ENCODE peak calls at places on chromosomes 13 and 19, in four cellular contexts. One of them, this sample, is unnamed.

GRCh38 chr19:53872762-53873161 is 5.1 kb downstream of the MYADM start:
- DNase-seq in stimulated activated CD8-positive, alpha-beta memory T cell treated with anti-CD3 and anti-CD28 coated beads, Interleukin-4, amount 100 ng/mL, for 1 hour: no peak
- DNase-seq in stimulated activated CD4-positive, alpha-beta T cell treated with anti-CD3 and anti-CD28 coated beads, Interleukin-12 subunit alpha, Interleukin-12 subunit beta, amount 100 ng/mL, for 4 hours: no peak
- DNase-seq in GM23248: no peak
- DNase-seq in this sample: no peak

GRCh38 chr13:41970022-41970421 is 9.1 kb upstream of the VWA8 start:
- DNase-seq in stimulated activated CD8-positive, alpha-beta memory T cell treated with anti-CD3 and anti-CD28 coated beads, Interleukin-4, amount 100 ng/mL, for 1 hour: no peak
- DNase-seq in stimulated activated CD4-positive, alpha-beta T cell treated with anti-CD3 and anti-CD28 coated beads, Interleukin-12 subunit alpha, Interleukin-12 subunit beta, amount 100 ng/mL, for 4 hours: no peak
- DNase-seq in GM23248: no peak
- DNase-seq in this sample: no peak

GRCh38 chr13:93086329-93086728 is 140.3 kb upstream of the GPC6 start:
- DNase-seq in stimulated activated CD8-positive, alpha-beta memory T cell treated with anti-CD3 and anti-CD28 coated beads, Interleukin-4, amount 100 ng/mL, for 1 hour: no peak
- DNase-seq in stimulated activated CD4-positive, alpha-beta T cell treated with anti-CD3 and anti-CD28 coated beads, Interleukin-12 subunit alpha, Interleukin-12 subunit beta, amount 100 ng/mL, for 4 hours: no peak
- DNase-seq in GM23248: no peak
- DNase-seq in this sample: no peak

GRCh38 chr13:69243366-69243765 is 864.3 kb upstream of the ATXN8OS start:
- DNase-seq in stimulated activated CD8-positive, alpha-beta memory T cell treated with anti-CD3 and anti-CD28 coated beads, Interleukin-4, amount 100 ng/mL, for 1 hour: no peak
- DNase-seq in stimulated activated CD4-positive, alpha-beta T cell treated with anti-CD3 and anti-CD28 coated beads, Interleukin-12 subunit alpha, Interleukin-12 subunit beta, amount 100 ng/mL, for 4 hours: no peak
- DNase-seq in GM23248: no peak
- DNase-seq in this sample: no peak

GRCh38 chr13:47216176-47216822 is 319.4 kb upstream of the HTR2A start:
- DNase-seq in stimulated activated CD8-positive, alpha-beta memory T cell treated with anti-CD3 and anti-CD28 coated beads, Interleukin-4, amount 100 ng/mL, for 1 hour: no peak
- DNase-seq in stimulated activated CD4-positive, alpha-beta T cell treated with anti-CD3 and anti-CD28 coated beads, Interleukin-12 subunit alpha, Interleukin-12 subunit beta, amount 100 ng/mL, for 4 hours: no peak
- DNase-seq in GM23248: peak; percentile 57
- DNase-seq in this sample: peak; percentile 8

GRCh38 chr19:8536282-8536681 is 22.3 kb upstream of the ZNF414 start:
- DNase-seq in stimulated activated CD8-positive, alpha-beta memory T cell treated with anti-CD3 and anti-CD28 coated beads, Interleukin-4, amount 100 ng/mL, for 1 hour: no peak
- DNase-seq in stimulated activated CD4-positive, alpha-beta T cell treated with anti-CD3 and anti-CD28 coated beads, Interleukin-12 subunit alpha, Interleukin-12 subunit beta, amount 100 ng/mL, for 4 hours: no peak
- DNase-seq in GM23248: no peak
- DNase-seq in this sample: no peak

GRCh38 chr13:95176611-95177259 is 124.5 kb downstream of the ABCC4 start:
- DNase-seq in stimulated activated CD8-positive, alpha-beta memory T cell treated with anti-CD3 and anti-CD28 coated beads, Interleukin-4, amount 100 ng/mL, for 1 hour: no peak
- DNase-seq in stimulated activated CD4-positive, alpha-beta T cell treated with anti-CD3 and anti-CD28 coated beads, Interleukin-12 subunit alpha, Interleukin-12 subunit beta, amount 100 ng/mL, for 4 hours: no peak
- DNase-seq in GM23248: no peak
- DNase-seq in this sample: no peak

GRCh38 chr19:34732548-34733255 is 1.3 kb upstream of the ZNF181 start:
- DNase-seq in stimulated activated CD8-positive, alpha-beta memory T cell treated with anti-CD3 and anti-CD28 coated beads, Interleukin-4, amount 100 ng/mL, for 1 hour: no peak
- DNase-seq in stimulated activated CD4-positive, alpha-beta T cell treated with anti-CD3 and anti-CD28 coated beads, Interleukin-12 subunit alpha, Interleukin-12 subunit beta, amount 100 ng/mL, for 4 hours: no peak
- DNase-seq in GM23248: no peak
- DNase-seq in this sample: no peak

GRCh38 chr19:49712397-49712859 is 21.5 kb downstream of the CPT1C start:
- DNase-seq in stimulated activated CD8-positive, alpha-beta memory T cell treated with anti-CD3 and anti-CD28 coated beads, Interleukin-4, amount 100 ng/mL, for 1 hour: no peak
- DNase-seq in stimulated activated CD4-positive, alpha-beta T cell treated with anti-CD3 and anti-CD28 coated beads, Interleukin-12 subunit alpha, Interleukin-12 subunit beta, amount 100 ng/mL, for 4 hours: no peak
- DNase-seq in GM23248: peak; percentile 90
- DNase-seq in this sample: peak; percentile 10

GRCh38 chr13:29704648-29705047 is 109.2 kb upstream of the SLC7A1 start:
- DNase-seq in stimulated activated CD8-positive, alpha-beta memory T cell treated with anti-CD3 and anti-CD28 coated beads, Interleukin-4, amount 100 ng/mL, for 1 hour: no peak
- DNase-seq in stimulated activated CD4-positive, alpha-beta T cell treated with anti-CD3 and anti-CD28 coated beads, Interleukin-12 subunit alpha, Interleukin-12 subunit beta, amount 100 ng/mL, for 4 hours: no peak
- DNase-seq in GM23248: peak; percentile 56
- DNase-seq in this sample: no peak

GRCh38 chr13:48223016-48223385 is 10.0 kb upstream of the ITM2B start:
- DNase-seq in stimulated activated CD8-positive, alpha-beta memory T cell treated with anti-CD3 and anti-CD28 coated beads, Interleukin-4, amount 100 ng/mL, for 1 hour: no peak
- DNase-seq in stimulated activated CD4-positive, alpha-beta T cell treated with anti-CD3 and anti-CD28 coated beads, Interleukin-12 subunit alpha, Interleukin-12 subunit beta, amount 100 ng/mL, for 4 hours: no peak
- DNase-seq in GM23248: no peak
- DNase-seq in this sample: no peak

GRCh38 chr19:277581-278165 is 13.5 kb downstream of the PLPP2 start:
- DNase-seq in stimulated activated CD8-positive, alpha-beta memory T cell treated with anti-CD3 and anti-CD28 coated beads, Interleukin-4, amount 100 ng/mL, for 1 hour: no peak
- DNase-seq in stimulated activated CD4-positive, alpha-beta T cell treated with anti-CD3 and anti-CD28 coated beads, Interleukin-12 subunit alpha, Interleukin-12 subunit beta, amount 100 ng/mL, for 4 hours: no peak
- DNase-seq in GM23248: peak; percentile 50
- DNase-seq in this sample: no peak

GRCh38 chr19:39413903-39414608 is 1.6 kb downstream of the PLEKHG2 start:
- DNase-seq in stimulated activated CD8-positive, alpha-beta memory T cell treated with anti-CD3 and anti-CD28 coated beads, Interleukin-4, amount 100 ng/mL, for 1 hour: no peak
- DNase-seq in stimulated activated CD4-positive, alpha-beta T cell treated with anti-CD3 and anti-CD28 coated beads, Interleukin-12 subunit alpha, Interleukin-12 subunit beta, amount 100 ng/mL, for 4 hours: no peak
- DNase-seq in GM23248: peak; percentile 44
- DNase-seq in this sample: no peak

GRCh38 chr13:41978007-41978406 is 17.1 kb upstream of the VWA8 start:
- DNase-seq in stimulated activated CD8-positive, alpha-beta memory T cell treated with anti-CD3 and anti-CD28 coated beads, Interleukin-4, amount 100 ng/mL, for 1 hour: no peak
- DNase-seq in stimulated activated CD4-positive, alpha-beta T cell treated with anti-CD3 and anti-CD28 coated beads, Interleukin-12 subunit alpha, Interleukin-12 subunit beta, amount 100 ng/mL, for 4 hours: no peak
- DNase-seq in GM23248: no peak
- DNase-seq in this sample: no peak

GRCh38 chr13:61954092-61954491 is 538.4 kb upstream of the PCDH20 start:
- DNase-seq in stimulated activated CD8-positive, alpha-beta memory T cell treated with anti-CD3 and anti-CD28 coated beads, Interleukin-4, amount 100 ng/mL, for 1 hour: no peak
- DNase-seq in stimulated activated CD4-positive, alpha-beta T cell treated with anti-CD3 and anti-CD28 coated beads, Interleukin-12 subunit alpha, Interleukin-12 subunit beta, amount 100 ng/mL, for 4 hours: no peak
- DNase-seq in GM23248: peak; percentile 1
- DNase-seq in this sample: peak; percentile 12

GRCh38 chr19:32471095-32471494 is 65.5 kb downstream of the DPY19L3 start:
- DNase-seq in stimulated activated CD8-positive, alpha-beta memory T cell treated with anti-CD3 and anti-CD28 coated beads, Interleukin-4, amount 100 ng/mL, for 1 hour: no peak
- DNase-seq in stimulated activated CD4-positive, alpha-beta T cell treated with anti-CD3 and anti-CD28 coated beads, Interleukin-12 subunit alpha, Interleukin-12 subunit beta, amount 100 ng/mL, for 4 hours: no peak
- DNase-seq in GM23248: no peak
- DNase-seq in this sample: no peak

GRCh38 chr13:84118845-84119409 is 236.7 kb upstream of the SLITRK1 start:
- DNase-seq in stimulated activated CD8-positive, alpha-beta memory T cell treated with anti-CD3 and anti-CD28 coated beads, Interleukin-4, amount 100 ng/mL, for 1 hour: no peak
- DNase-seq in stimulated activated CD4-positive, alpha-beta T cell treated with anti-CD3 and anti-CD28 coated beads, Interleukin-12 subunit alpha, Interleukin-12 subunit beta, amount 100 ng/mL, for 4 hours: no peak
- DNase-seq in GM23248: no peak
- DNase-seq in this sample: no peak

GRCh38 chr13:31725841-31726240 is 13.5 kb upstream of the RXFP2 start:
- DNase-seq in stimulated activated CD8-positive, alpha-beta memory T cell treated with anti-CD3 and anti-CD28 coated beads, Interleukin-4, amount 100 ng/mL, for 1 hour: no peak
- DNase-seq in stimulated activated CD4-positive, alpha-beta T cell treated with anti-CD3 and anti-CD28 coated beads, Interleukin-12 subunit alpha, Interleukin-12 subunit beta, amount 100 ng/mL, for 4 hours: no peak
- DNase-seq in GM23248: no peak
- DNase-seq in this sample: peak; percentile 2

GRCh38 chr13:33169273-33169980 is 116.1 kb downstream of the STARD13 start:
- DNase-seq in stimulated activated CD8-positive, alpha-beta memory T cell treated with anti-CD3 and anti-CD28 coated beads, Interleukin-4, amount 100 ng/mL, for 1 hour: no peak
- DNase-seq in stimulated activated CD4-positive, alpha-beta T cell treated with anti-CD3 and anti-CD28 coated beads, Interleukin-12 subunit alpha, Interleukin-12 subunit beta, amount 100 ng/mL, for 4 hours: no peak
- DNase-seq in GM23248: peak; percentile 81
- DNase-seq in this sample: no peak

GRCh38 chr13:90414691-90415596 is 932.5 kb upstream of the MIR17HG start:
- DNase-seq in stimulated activated CD8-positive, alpha-beta memory T cell treated with anti-CD3 and anti-CD28 coated beads, Interleukin-4, amount 100 ng/mL, for 1 hour: no peak
- DNase-seq in stimulated activated CD4-positive, alpha-beta T cell treated with anti-CD3 and anti-CD28 coated beads, Interleukin-12 subunit alpha, Interleukin-12 subunit beta, amount 100 ng/mL, for 4 hours: no peak
- DNase-seq in GM23248: peak; percentile 82
- DNase-seq in this sample: peak; percentile 1

GRCh38 chr13:20814224-20814910 is 40.6 kb upstream of the EEF1AKMT1 start:
- DNase-seq in stimulated activated CD8-positive, alpha-beta memory T cell treated with anti-CD3 and anti-CD28 coated beads, Interleukin-4, amount 100 ng/mL, for 1 hour: no peak
- DNase-seq in stimulated activated CD4-positive, alpha-beta T cell treated with anti-CD3 and anti-CD28 coated beads, Interleukin-12 subunit alpha, Interleukin-12 subunit beta, amount 100 ng/mL, for 4 hours: no peak
- DNase-seq in GM23248: peak; percentile 93
- DNase-seq in this sample: no peak

GRCh38 chr13:50079278-50080157 is 64.3 kb downstream of the KCNRG start:
- DNase-seq in stimulated activated CD8-positive, alpha-beta memory T cell treated with anti-CD3 and anti-CD28 coated beads, Interleukin-4, amount 100 ng/mL, for 1 hour: no peak
- DNase-seq in stimulated activated CD4-positive, alpha-beta T cell treated with anti-CD3 and anti-CD28 coated beads, Interleukin-12 subunit alpha, Interleukin-12 subunit beta, amount 100 ng/mL, for 4 hours: no peak
- DNase-seq in GM23248: no peak
- DNase-seq in this sample: no peak

GRCh38 chr13:73341748-73342147 is 282.9 kb downstream of the KLF5 start:
- DNase-seq in stimulated activated CD8-positive, alpha-beta memory T cell treated with anti-CD3 and anti-CD28 coated beads, Interleukin-4, amount 100 ng/mL, for 1 hour: no peak
- DNase-seq in stimulated activated CD4-positive, alpha-beta T cell treated with anti-CD3 and anti-CD28 coated beads, Interleukin-12 subunit alpha, Interleukin-12 subunit beta, amount 100 ng/mL, for 4 hours: no peak
- DNase-seq in GM23248: peak; percentile 81
- DNase-seq in this sample: no peak

GRCh38 chr13:22061806-22062391 is 391.0 kb downstream of the FGF9 start:
- DNase-seq in stimulated activated CD8-positive, alpha-beta memory T cell treated with anti-CD3 and anti-CD28 coated beads, Interleukin-4, amount 100 ng/mL, for 1 hour: no peak
- DNase-seq in stimulated activated CD4-positive, alpha-beta T cell treated with anti-CD3 and anti-CD28 coated beads, Interleukin-12 subunit alpha, Interleukin-12 subunit beta, amount 100 ng/mL, for 4 hours: no peak
- DNase-seq in GM23248: no peak
- DNase-seq in this sample: no peak

GRCh38 chr13:98795220-98795619 is 42.7 kb upstream of the SLC15A1 start:
- DNase-seq in stimulated activated CD8-positive, alpha-beta memory T cell treated with anti-CD3 and anti-CD28 coated beads, Interleukin-4, amount 100 ng/mL, for 1 hour: no peak
- DNase-seq in stimulated activated CD4-positive, alpha-beta T cell treated with anti-CD3 and anti-CD28 coated beads, Interleukin-12 subunit alpha, Interleukin-12 subunit beta, amount 100 ng/mL, for 4 hours: no peak
- DNase-seq in GM23248: no peak
- DNase-seq in this sample: no peak

GRCh38 chr13:91360246-91360751 is 12.8 kb downstream of the MIR17HG start:
- DNase-seq in stimulated activated CD8-positive, alpha-beta memory T cell treated with anti-CD3 and anti-CD28 coated beads, Interleukin-4, amount 100 ng/mL, for 1 hour: no peak
- DNase-seq in stimulated activated CD4-positive, alpha-beta T cell treated with anti-CD3 and anti-CD28 coated beads, Interleukin-12 subunit alpha, Interleukin-12 subunit beta, amount 100 ng/mL, for 4 hours: no peak
- DNase-seq in GM23248: no peak
- DNase-seq in this sample: no peak

GRCh38 chr13:99958402-99959126 is 13.0 kb downstream of the ZIC5 start:
- DNase-seq in stimulated activated CD8-positive, alpha-beta memory T cell treated with anti-CD3 and anti-CD28 coated beads, Interleukin-4, amount 100 ng/mL, for 1 hour: no peak
- DNase-seq in stimulated activated CD4-positive, alpha-beta T cell treated with anti-CD3 and anti-CD28 coated beads, Interleukin-12 subunit alpha, Interleukin-12 subunit beta, amount 100 ng/mL, for 4 hours: no peak
- DNase-seq in GM23248: no peak
- DNase-seq in this sample: no peak

GRCh38 chr13:76038920-76039716 is 403.0 kb downstream of the LMO7 start:
- DNase-seq in stimulated activated CD8-positive, alpha-beta memory T cell treated with anti-CD3 and anti-CD28 coated beads, Interleukin-4, amount 100 ng/mL, for 1 hour: no peak
- DNase-seq in stimulated activated CD4-positive, alpha-beta T cell treated with anti-CD3 and anti-CD28 coated beads, Interleukin-12 subunit alpha, Interleukin-12 subunit beta, amount 100 ng/mL, for 4 hours: no peak
- DNase-seq in GM23248: no peak
- DNase-seq in this sample: no peak

GRCh38 chr13:21395953-21396352 is 63.1 kb downstream of the ZDHHC20 start:
- DNase-seq in stimulated activated CD8-positive, alpha-beta memory T cell treated with anti-CD3 and anti-CD28 coated beads, Interleukin-4, amount 100 ng/mL, for 1 hour: no peak
- DNase-seq in stimulated activated CD4-positive, alpha-beta T cell treated with anti-CD3 and anti-CD28 coated beads, Interleukin-12 subunit alpha, Interleukin-12 subunit beta, amount 100 ng/mL, for 4 hours: no peak
- DNase-seq in GM23248: no peak
- DNase-seq in this sample: no peak

GRCh38 chr13:40665754-40666057 is 735 bp downstream of the FOXO1 start:
- DNase-seq in stimulated activated CD8-positive, alpha-beta memory T cell treated with anti-CD3 and anti-CD28 coated beads, Interleukin-4, amount 100 ng/mL, for 1 hour: peak; percentile 14
- DNase-seq in stimulated activated CD4-positive, alpha-beta T cell treated with anti-CD3 and anti-CD28 coated beads, Interleukin-12 subunit alpha, Interleukin-12 subunit beta, amount 100 ng/mL, for 4 hours: no peak
- DNase-seq in GM23248: peak; percentile 58
- DNase-seq in this sample: no peak

GRCh38 chr19:56476093-56476492 is 1.1 kb downstream of the ZNF667 start:
- DNase-seq in stimulated activated CD8-positive, alpha-beta memory T cell treated with anti-CD3 and anti-CD28 coated beads, Interleukin-4, amount 100 ng/mL, for 1 hour: no peak
- DNase-seq in stimulated activated CD4-positive, alpha-beta T cell treated with anti-CD3 and anti-CD28 coated beads, Interleukin-12 subunit alpha, Interleukin-12 subunit beta, amount 100 ng/mL, for 4 hours: no peak
- DNase-seq in GM23248: peak; percentile 6
- DNase-seq in this sample: no peak

GRCh38 chr13:39867807-39868206 is 212.3 kb downstream of the COG6 start:
- DNase-seq in stimulated activated CD8-positive, alpha-beta memory T cell treated with anti-CD3 and anti-CD28 coated beads, Interleukin-4, amount 100 ng/mL, for 1 hour: no peak
- DNase-seq in stimulated activated CD4-positive, alpha-beta T cell treated with anti-CD3 and anti-CD28 coated beads, Interleukin-12 subunit alpha, Interleukin-12 subunit beta, amount 100 ng/mL, for 4 hours: no peak
- DNase-seq in GM23248: no peak
- DNase-seq in this sample: no peak

This sample was measured in Panc1.